ENCODE peak calls at places on chromosomes 12 and 14, in eight cellular contexts. D is lung; X is fibroblast of lung; E is CD8-positive, alpha-beta T cell; K is esophagus squamous epithelium; V is small intestine; H is cardiac muscle cell; W is NT2/D1. P is an unnamed sample. For H3K9me3 and H3K4me1, the result is how much of the 10 kb centered on the place peaks cover.

GRCh38 chr12:31819427-31819826 is 90.6 kb upstream of the AMN1 start:
- DNase-seq in E (no peak), D (no peak), V (no peak), W (no peak), X (no peak), H (no peak), K (no peak), P (no peak)

GRCh38 chr12:65511134-65511912 is 232.8 kb downstream of the MSRB3 start:
- DNase-seq in W (no peak), H (no peak), K (no peak), D (no peak), X (peak), V (no peak), E (no peak), P (no peak)

GRCh38 chr12:43835264-43835655 is 621 bp upstream of the TMEM117 start:
- DNase-seq in V (no peak), W (no peak), D (no peak), X (peak), E (no peak), K (no peak), H (no peak), P (no peak)

GRCh38 chr14:51295666-51296263 is 55.7 kb downstream of the TMX1 start:
- DNase-seq in K (no peak), D (no peak), V (no peak), X (no peak), E (no peak), H (no peak), W (no peak), P (no peak)

GRCh38 chr12:109064143-109064542 is 11.8 kb downstream of the USP30 start:
- DNase-seq in E (no peak), D (no peak), H (no peak), K (no peak), W (no peak), X (no peak), V (no peak), P (no peak)

GRCh38 chr14:68576496-68577244 is 216.2 kb downstream of the ZFP36L1 start:
- DNase-seq in X (peak), V (peak), W (no peak), K (no peak), D (no peak), H (no peak), E (no peak), P (no peak)

GRCh38 chr14:102590667-102591099 is 1.8 kb upstream of the RCOR1 start:
- DNase-seq in V (peak), K (no peak), E (no peak), H (peak), X (peak), D (peak), W (no peak), P (no peak)

GRCh38 chr14:99724196-99724891 is 40.2 kb downstream of the CYP46A1 start:
- DNase-seq in D (no peak), X (no peak), E (no peak), H (no peak), V (no peak), W (no peak), K (no peak), P (no peak)

GRCh38 chr12:14364583-14365271 is 755 bp upstream of the ATF7IP start:
- DNase-seq in E (no peak), X (no peak), W (no peak), K (no peak), H (no peak), D (no peak), V (no peak), P (no peak)

GRCh38 chr14:21300892-21301291 is 21.0 kb downstream of the RPGRIP1 start:
- DNase-seq in V (no peak), E (peak), X (no peak), H (peak), W (no peak), D (no peak), K (no peak), P (peak)

GRCh38 chr12:130719263-130719892 is 3.3 kb upstream of the RIMBP2 start:
- DNase-seq in V (no peak), X (no peak), D (no peak), K (no peak), W (no peak), E (no peak), H (peak), P (no peak)

GRCh38 chr12:12099102-12099501 is 28.4 kb downstream of the BCL2L14 start:
- DNase-seq in X (no peak), K (no peak), V (no peak), W (no peak), D (no peak), H (peak), E (no peak), P (no peak)

DNA sequence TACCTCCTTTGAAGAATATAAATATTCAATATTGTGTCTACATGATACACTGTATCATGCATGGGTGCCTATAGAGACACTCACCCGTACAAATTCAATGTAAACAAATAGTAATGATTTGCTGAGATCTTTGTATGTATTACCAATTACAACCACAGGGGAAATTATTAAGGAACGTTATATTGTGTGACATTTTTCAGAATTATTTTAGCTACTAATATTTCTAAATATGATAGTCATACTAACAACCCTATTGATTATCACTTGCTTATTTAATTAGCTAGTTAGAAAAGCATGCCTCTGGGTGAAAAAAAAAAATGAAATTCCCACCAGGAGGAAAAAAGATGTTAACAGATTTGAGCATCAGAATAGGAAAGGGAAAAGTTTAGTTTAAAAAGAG is 2.1 kb downstream of the SOX5 start:
- DNase-seq in W (no peak), V (no peak), H (no peak), E (no peak), X (no peak), D (no peak), K (no peak), P (no peak)
- H3K4me3 ChIP-seq in W (no peak), V (no peak), H (no peak), E (no peak), X (no peak), D (no peak), K (no peak), P (no peak)

GRCh38 chr14:106222736-106223135 is 696.4 kb downstream of the TMEM121 start:
- DNase-seq in W (no peak), K (no peak), D (no peak), E (no peak), X (no peak), H (no peak), V (no peak), P (no peak)

GRCh38 chr14:106228541-106229158 is 702.3 kb downstream of the TMEM121 start:
- DNase-seq in X (no peak), E (peak), H (no peak), V (peak), W (no peak), D (no peak), K (no peak), P (no peak)

GRCh38 chr14:106227793-106228192 is 701.4 kb downstream of the TMEM121 start:
- DNase-seq in D (no peak), K (no peak), V (no peak), W (no peak), E (no peak), X (no peak), H (no peak), P (no peak)

DNA sequence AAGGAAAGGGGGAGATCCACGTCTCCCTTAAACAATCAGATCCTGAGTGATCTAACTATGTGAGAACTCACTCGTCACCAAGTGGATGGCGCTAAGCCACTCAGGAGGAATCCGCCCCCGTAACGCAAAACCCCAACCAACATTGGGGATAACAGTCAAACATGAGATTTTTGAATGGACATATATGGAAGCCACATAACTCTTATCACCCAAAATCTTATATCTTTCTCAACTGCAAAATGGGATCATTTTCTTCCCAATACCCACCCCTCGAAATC is 698.2 kb downstream of the TMEM121 start:
- DNase-seq in X (no peak), H (no peak), K (no peak), W (no peak), V (no peak), E (no peak), D (no peak), P (no peak)
- H3K9me3 ChIP-seq in X (under half), H (under half), K (under half), W (under half), V (under half), E (under half), D (under half), P (under half)

DNA sequence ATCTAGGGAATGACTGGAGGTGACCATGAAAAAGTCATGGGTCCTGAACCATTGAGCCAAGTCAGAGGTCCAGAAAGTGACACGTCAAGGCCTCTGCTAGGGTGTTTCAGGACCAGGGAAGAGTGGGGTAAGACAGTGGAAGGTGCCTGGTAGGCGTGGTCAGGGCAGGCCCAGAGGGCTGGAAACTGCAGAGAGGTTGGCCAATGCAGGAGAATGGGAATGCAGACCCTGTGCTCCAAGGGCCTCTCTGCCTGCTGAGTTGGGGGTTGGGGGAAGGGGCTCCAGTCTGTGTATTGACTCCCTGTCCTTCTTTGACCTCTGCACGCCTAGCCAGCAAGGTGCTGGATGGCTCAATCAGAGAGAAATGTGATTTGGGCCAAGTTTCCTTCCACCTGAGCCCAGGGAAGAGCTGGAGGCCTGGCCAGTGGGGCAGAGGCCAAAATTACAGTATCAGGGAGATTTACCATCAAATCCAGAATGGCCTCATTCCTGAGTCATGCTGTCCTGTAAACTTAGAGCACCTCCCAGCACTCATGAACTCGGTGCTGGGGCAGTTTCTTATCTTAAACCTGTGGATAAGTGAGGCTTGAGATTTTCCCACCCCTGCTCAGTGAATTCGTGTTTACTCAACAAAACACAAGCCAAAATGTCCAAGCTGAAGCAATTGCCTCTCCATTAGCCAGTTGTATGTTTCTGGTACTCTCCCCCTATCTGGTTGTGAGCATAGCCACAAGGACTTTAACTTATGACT is 24.4 kb downstream of the IRF2BPL start:
- DNase-seq in W (no peak), D (peak), H (no peak), E (no peak), V (peak), K (no peak), X (peak), P (no peak)
- H3K4me1 ChIP-seq in W (under half), D (under half), H (under half), E (under half), V (under half), K (half or more), X (under half), P (under half)

GRCh38 chr12:50217202-50217601 is 50.0 kb upstream of the CERS5 start:
- DNase-seq in H (no peak), X (no peak), W (no peak), K (no peak), E (no peak), D (no peak), V (no peak), P (no peak)

GRCh38 chr12:50213439-50213838 is 46.3 kb upstream of the CERS5 start:
- DNase-seq in H (no peak), K (no peak), X (no peak), E (no peak), D (no peak), W (no peak), V (no peak), P (no peak)

GRCh38 chr12:50214018-50214417 is 46.8 kb upstream of the CERS5 start:
- DNase-seq in K (no peak), W (no peak), X (no peak), D (no peak), E (no peak), H (no peak), V (no peak), P (no peak)

GRCh38 chr12:50212071-50212467 is 44.9 kb upstream of the CERS5 start:
- DNase-seq in X (no peak), H (no peak), D (no peak), K (no peak), W (no peak), E (no peak), V (no peak), P (no peak)

DNA sequence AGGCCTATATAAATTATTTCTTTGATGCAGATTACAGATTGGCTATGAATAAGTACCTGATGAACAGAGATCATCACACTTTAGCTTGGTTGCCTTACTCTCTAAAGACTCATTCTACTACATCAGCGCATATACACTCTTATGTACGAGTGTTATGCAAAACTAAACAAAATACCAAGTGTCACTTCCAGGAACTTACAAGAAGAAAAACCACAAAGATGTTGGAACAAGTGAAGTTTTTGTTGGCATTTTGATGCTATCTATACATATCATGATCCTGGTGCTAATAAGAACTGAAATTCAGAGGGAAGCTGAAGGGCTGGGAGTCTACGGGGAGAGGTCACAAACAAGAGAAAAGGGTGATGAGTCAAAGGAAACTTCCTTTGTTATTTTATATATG is 47.9 kb upstream of the CERS5 start:
- DNase-seq in E (no peak), D (no peak), K (no peak), W (no peak), H (no peak), X (peak), V (no peak), P (no peak)
- H3K4me3 ChIP-seq in E (no peak), D (no peak), K (no peak), W (no peak), H (no peak), X (no peak), V (no peak), P (no peak)

GRCh38 chr14:69972755-69973154 is 93.5 kb downstream of the SMOC1 start:
- DNase-seq in E (no peak), V (peak), W (no peak), K (no peak), H (no peak), X (no peak), D (no peak), P (no peak)

GRCh38 chr14:69968151-69968550 is 88.9 kb downstream of the SMOC1 start:
- DNase-seq in V (no peak), X (no peak), W (no peak), D (no peak), E (no peak), K (no peak), H (no peak), P (no peak)

DNA sequence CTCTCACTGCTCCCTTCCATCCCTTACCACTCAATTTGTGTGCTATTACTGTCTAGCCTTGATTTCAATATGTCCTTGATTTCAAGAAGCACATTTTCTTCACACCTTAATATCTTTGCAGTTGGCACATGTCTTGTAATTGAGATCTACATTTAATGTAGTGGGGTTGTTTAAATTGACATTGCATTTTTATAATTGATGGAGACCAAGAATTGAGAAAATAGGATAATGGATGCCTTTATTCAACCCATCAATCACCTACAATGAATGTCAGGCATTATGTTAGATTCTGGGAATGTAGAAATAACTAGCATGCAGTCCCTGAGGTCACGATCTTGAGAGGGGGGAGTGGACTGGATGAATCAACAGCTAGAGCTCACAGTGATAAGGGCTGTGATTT is 94.6 kb downstream of the SMOC1 start:
- DNase-seq in D (no peak), E (no peak), W (no peak), X (no peak), K (no peak), V (no peak), H (no peak), P (no peak)
- H3K9me3 ChIP-seq in D (under half), E (under half), W (under half), X (under half), K (under half), V (under half), H (under half), P (under half)

DNA sequence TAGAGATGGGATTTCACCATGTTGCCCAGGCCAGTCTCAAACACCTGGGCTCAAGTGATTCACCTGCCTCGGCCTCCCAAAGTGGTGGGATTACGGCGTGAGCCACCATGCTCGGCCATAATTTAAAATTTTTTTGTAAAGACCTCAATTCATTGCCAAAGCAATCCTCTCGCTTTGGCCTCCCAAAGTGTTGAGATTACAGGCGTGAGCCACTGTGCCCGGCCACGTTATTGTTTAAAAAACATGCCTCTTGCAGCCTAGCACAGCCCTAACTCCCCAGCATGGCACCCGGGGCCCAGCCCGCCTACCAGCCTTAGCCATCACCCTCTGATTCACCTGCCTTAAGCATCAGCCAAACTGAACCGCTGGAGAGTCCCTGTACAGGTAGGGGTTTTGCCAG is 13.1 kb upstream of the RPS6KL1 start:
- DNase-seq in H (no peak), V (no peak), W (no peak), X (no peak), K (no peak), D (no peak), E (no peak), P (no peak)
- H3K4me1 ChIP-seq in H (under half), V (under half), W (under half), X (under half), K (under half), D (under half), E (under half), P (under half)